ENCODE peak calls at places on chromosome 21, in seven cellular contexts. S, X, R, K, E, U and B are unnamed samples.

GRCh38 chr21:35203093-35204021 is 154.3 kb upstream of the RUNX1 start:
- DNase-seq in K (peak), R (no peak), X (no peak), E (no peak), S (no peak), U (peak), B (peak)

GRCh38 chr21:44871576-44872265 is 1.8 kb downstream of the PTTG1IP start:
- DNase-seq in U (peak), X (no peak), K (peak), E (peak), S (no peak), R (no peak), B (peak)

GRCh38 chr21:14864211-14865021 is 200.4 kb downstream of the NRIP1 start:
- DNase-seq in X (no peak), U (peak), S (peak), K (peak), E (peak), R (peak), B (peak)

GRCh38 chr21:38359090-38359489 is 102.3 kb downstream of the KCNJ15 start:
- DNase-seq in S (no peak), U (no peak), E (no peak), K (no peak), R (no peak), X (no peak), B (no peak)

GRCh38 chr21:40454057-40454456 is 392.9 kb downstream of the DSCAM start:
- DNase-seq in E (no peak), X (no peak), R (no peak), K (no peak), U (no peak), S (no peak), B (no peak)

GRCh38 chr21:20789696-20790095 is 208.5 kb upstream of the NCAM2 start:
- DNase-seq in S (no peak), U (no peak), E (no peak), K (no peak), X (no peak), R (no peak), B (peak)

GRCh38 chr21:31786164-31786920 is 54.4 kb upstream of the SCAF4 start:
- DNase-seq in S (no peak), K (no peak), E (no peak), R (no peak), X (no peak), U (no peak), B (no peak)

GRCh38 chr21:28521932-28522826 is 470.5 kb downstream of the LTN1 start:
- DNase-seq in E (no peak), R (peak), K (peak), U (no peak), S (no peak), X (no peak), B (peak)

GRCh38 chr21:28833181-28833580 is 159.5 kb downstream of the LTN1 start:
- DNase-seq in S (no peak), U (no peak), R (no peak), K (no peak), E (no peak), X (no peak), B (no peak)

GRCh38 chr21:45015469-45015860 is 58.9 kb upstream of the ADARB1 start:
- DNase-seq in E (no peak), S (no peak), R (no peak), K (no peak), U (no peak), X (no peak), B (no peak)

GRCh38 chr21:46552274-46552673 is 52.6 kb downstream of the S100B start:
- DNase-seq in E (no peak), R (no peak), U (no peak), S (no peak), X (no peak), K (no peak), B (no peak)

GRCh38 chr21:31564439-31564838 is 95.1 kb upstream of the SOD1 start:
- DNase-seq in K (no peak), S (no peak), E (no peak), X (no peak), R (no peak), U (peak), B (no peak)

GRCh38 chr21:45517249-45518065 is 24.8 kb downstream of the SLC19A1 start:
- DNase-seq in K (no peak), E (no peak), X (no peak), U (no peak), S (no peak), R (no peak), B (peak)

GRCh38 chr21:29155118-29155932 is 24.9 kb downstream of the MAP3K7CL start:
- DNase-seq in E (no peak), K (no peak), S (no peak), X (no peak), U (peak), R (no peak), B (peak)

GRCh38 chr21:44803651-44804050 is 2.0 kb upstream of the UBE2G2 start:
- DNase-seq in K (no peak), S (no peak), X (no peak), R (no peak), E (no peak), U (no peak), B (no peak)